ENCODE peak calls at places on chromosomes 3 and 15, in nine cellular contexts. E is ovary, L is GM12891, Z is uterus, D is lower leg skin, S is breast epithelium, J is H54, A is gastrocnemius medialis, F is transverse colon. H is an unnamed sample.
A peak's percentile ranks its signal among the peaks of the same experiment; 100 is the strongest.

GRCh38 chr3:194938845-194939531 is 253.3 kb downstream of the FAM43A start:
- DNase-seq in J (no peak), E (no peak), D (peak; percentile 50), S (no peak), F (peak; percentile 37), A (no peak), L (no peak), Z (peak; percentile 55), H (no peak)

GRCh38 chr3:112038863-112039262 is 4.3 kb downstream of the TMPRSS7 start:
- DNase-seq in S (no peak), L (no peak), D (no peak), F (no peak), A (no peak), Z (no peak), J (peak; percentile 4), E (no peak), H (no peak)

GRCh38 chr3:18099611-18100010 is 325.5 kb downstream of the SATB1 start:
- DNase-seq in F (no peak), Z (no peak), S (no peak), A (no peak), E (no peak), L (no peak), D (no peak), J (no peak), H (no peak)

GRCh38 chr15:76312540-76313174 is 1.4 kb upstream of the ETFA start:
- DNase-seq in S (no peak), E (no peak), A (no peak), D (no peak), J (no peak), F (no peak), Z (no peak), L (no peak), H (peak; percentile 33)

GRCh38 chr3:66394261-66395249 is 106.3 kb downstream of the LRIG1 start:
- DNase-seq in Z (no peak), S (no peak), F (no peak), D (peak; percentile 62), E (no peak), L (no peak), A (no peak), J (no peak), H (no peak)

GRCh38 chr3:7874116-7874515 is 627.5 kb upstream of the LMCD1 start:
- DNase-seq in F (no peak), L (no peak), J (no peak), Z (no peak), D (no peak), S (no peak), A (no peak), E (no peak), H (no peak)

GRCh38 chr3:67192466-67192865 is 194.4 kb downstream of the KBTBD8 start:
- DNase-seq in E (no peak), S (no peak), D (no peak), J (no peak), L (no peak), F (no peak), Z (no peak), A (no peak), H (no peak)

GRCh38 chr3:69665026-69665739 is 74.1 kb upstream of the MITF start:
- DNase-seq in L (no peak), D (no peak), J (no peak), E (no peak), S (no peak), Z (peak; percentile 54), F (no peak), A (no peak), H (no peak)

GRCh38 chr3:159779883-159780282 is 208.8 kb upstream of the IL12A start:
- DNase-seq in S (no peak), E (no peak), F (no peak), L (no peak), J (no peak), D (no peak), Z (no peak), A (no peak), H (no peak)

GRCh38 chr3:25572919-25573385 is 91.8 kb downstream of the TOP2B start:
- DNase-seq in Z (no peak), F (no peak), D (no peak), E (no peak), J (peak; percentile 62), A (no peak), S (no peak), L (no peak), H (no peak)

GRCh38 chr3:13069495-13069894 is 3.7 kb downstream of the IQSEC1 start:
- DNase-seq in Z (no peak), A (no peak), L (peak; percentile 74), E (no peak), F (peak; percentile 37), J (no peak), D (no peak), S (no peak), H (no peak)

GRCh38 chr3:29899011-29899410 is 618.1 kb downstream of the RBMS3 start:
- DNase-seq in L (no peak), E (no peak), F (no peak), Z (no peak), S (no peak), D (no peak), J (no peak), A (no peak), H (no peak)

GRCh38 chr3:60708191-60708975 is 542.9 kb downstream of the FHIT start:
- DNase-seq in E (no peak), J (no peak), A (no peak), F (no peak), L (no peak), Z (no peak), D (no peak), S (no peak), H (no peak)

GRCh38 chr3:100492810-100493140 is 356 bp downstream of the TMEM45A start:
- DNase-seq in D (no peak), L (no peak), E (no peak), S (no peak), A (no peak), Z (no peak), J (no peak), F (no peak), H (no peak)

GRCh38 chr3:100486808-100487207 is 5.6 kb upstream of the TMEM45A start:
- DNase-seq in E (no peak), F (no peak), L (no peak), Z (no peak), S (no peak), A (no peak), J (no peak), D (no peak), H (peak; percentile 22)

GRCh38 chr3:100489118-100489517 is 3.3 kb upstream of the TMEM45A start:
- DNase-seq in S (no peak), L (no peak), Z (no peak), A (no peak), F (no peak), J (no peak), D (no peak), E (no peak), H (no peak)

GRCh38 chr3:100496711-100497261 is 4.4 kb downstream of the TMEM45A start:
- DNase-seq in Z (no peak), A (no peak), L (no peak), J (peak; percentile 26), S (no peak), D (no peak), E (no peak), F (no peak), H (no peak)

DNA sequence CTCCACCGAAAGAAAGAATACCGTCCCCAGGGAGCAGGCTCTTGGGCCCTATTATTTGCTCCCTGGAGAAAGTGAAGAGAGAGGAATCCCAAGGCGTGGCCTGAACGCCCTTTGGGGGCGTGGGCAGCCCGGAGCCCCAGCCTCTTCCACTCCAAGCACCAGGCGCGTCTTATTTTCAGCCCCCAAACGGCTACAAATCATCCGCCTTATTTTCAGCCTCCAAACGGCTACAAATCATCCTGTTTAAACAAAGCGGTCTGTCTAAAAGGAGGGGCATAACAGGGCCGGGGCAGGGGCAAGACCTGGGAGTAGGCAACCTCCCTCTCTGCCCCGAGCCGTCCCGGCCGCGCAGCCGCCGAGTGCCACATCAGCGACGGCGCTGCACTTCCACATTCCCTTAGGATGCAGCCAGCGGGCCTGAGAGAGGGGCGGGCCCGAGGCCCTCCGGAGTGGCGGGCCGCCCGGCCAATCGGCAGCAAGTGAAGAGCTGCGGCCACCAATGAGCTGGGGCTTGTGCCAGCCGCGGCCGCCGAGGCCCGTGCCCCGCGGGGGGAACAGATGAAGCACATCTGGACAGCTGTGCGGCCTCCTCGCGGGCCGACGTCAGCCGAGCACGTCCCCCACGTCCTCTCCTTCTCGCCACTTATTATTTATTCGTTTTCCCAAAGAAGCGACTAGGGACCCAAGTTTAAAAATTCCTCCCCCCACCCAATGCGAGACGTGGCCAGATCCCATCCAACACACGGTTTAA is at the start of gene TMEM45A:
- DNase-seq in Z (peak; percentile 95), S (peak; percentile 87), J (peak; percentile 93), D (peak; percentile 99), F (peak; percentile 95), A (peak; percentile 94), L (peak; percentile 92), E (peak; percentile 97), H (peak; percentile 93)
- TF ChIP-seq POLR2A in Z (peak; percentile 65), S (no peak), J (peak; percentile 64), D (no peak), F (peak; percentile 47), A (peak; percentile 59), L (no peak), E (peak; percentile 15), H (peak; percentile 48)

DNA sequence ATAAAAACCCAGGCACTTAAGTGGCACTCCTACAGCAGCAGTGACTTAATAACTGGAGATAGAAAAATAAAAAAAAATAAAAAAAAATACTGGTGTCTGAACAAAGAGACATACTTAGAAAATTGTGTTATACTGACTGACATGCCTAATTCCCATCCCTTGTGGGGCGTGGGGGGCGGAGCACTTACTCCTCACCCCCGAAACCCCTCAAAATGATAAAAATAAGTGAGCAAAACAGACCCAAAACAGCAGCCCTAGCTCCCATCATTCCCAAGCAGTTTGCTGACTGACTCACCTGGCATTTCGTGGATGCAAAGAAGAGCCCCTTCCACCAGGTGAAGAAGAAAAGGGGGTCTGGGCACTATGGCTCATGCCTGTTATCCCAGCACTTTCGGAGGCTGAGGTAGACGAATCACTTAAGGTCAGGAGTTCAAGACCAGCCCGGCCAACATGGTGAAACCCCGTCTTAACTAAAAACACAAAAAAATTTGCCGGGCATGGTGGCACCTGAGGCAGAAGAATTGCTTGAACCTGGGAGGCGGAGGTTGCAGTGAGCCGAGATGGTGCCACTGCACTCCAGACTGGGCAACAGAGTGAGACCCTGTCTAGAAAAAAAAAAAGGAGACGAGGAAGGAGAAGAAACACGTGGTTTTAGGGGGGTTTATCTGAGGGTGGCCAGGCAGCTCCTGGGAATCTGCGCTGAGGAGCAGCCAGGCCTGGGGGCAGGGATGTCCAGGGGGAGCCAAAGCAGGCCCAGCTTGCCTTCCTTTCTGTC is 50.8 kb upstream of the BLM start:
- DNase-seq in D (no peak), A (no peak), Z (no peak), J (no peak), E (no peak), S (no peak), L (no peak), F (no peak), H (no peak)
- TF ChIP-seq POLR2A in D (no peak), A (no peak), Z (no peak), J (no peak), E (no peak), S (no peak), L (no peak), F (no peak), H (no peak)

GRCh38 chr15:96326551-96327154 is 3.8 kb upstream of the NR2F2 start:
- DNase-seq in D (peak; percentile 92), F (peak; percentile 30), S (peak; percentile 59), E (peak; percentile 66), L (no peak), Z (peak; percentile 69), J (no peak), A (peak; percentile 53), H (no peak)
- TF ChIP-seq POLR2A in D (no peak), F (no peak), S (no peak), E (no peak), L (no peak), Z (no peak), J (no peak), A (no peak), H (no peak)

GRCh38 chr3:72152551-72153476 is 367.9 kb upstream of the PROK2 start:
- DNase-seq in E (peak; percentile 84), A (peak; percentile 61), L (no peak), F (peak; percentile 79), J (no peak), S (peak; percentile 72), D (no peak), Z (peak; percentile 86), H (no peak)
- TF ChIP-seq POLR2A in E (no peak), A (no peak), L (no peak), F (peak; percentile 21), J (no peak), S (no peak), D (no peak), Z (no peak), H (no peak)

H was measured in erythroblast.